ENCODE peak calls at places on chromosomes 2 and 18, in four cellular contexts. O, Z, Q and C are unnamed samples. For H3K4me1, the result is how much of the 10 kb centered on the place peaks cover.

GRCh38 chr2:30949435-30949834 is 142.2 kb upstream of the CAPN13 start:
- DNase-seq in Q (no peak), O (no peak), Z (no peak), C (peak)

GRCh38 chr2:49021170-49021743 is 133.1 kb downstream of the FSHR start:
- DNase-seq in Z (no peak), O (no peak), Q (no peak), C (no peak)

GRCh38 chr18:78192044-78192443 is 787.6 kb upstream of the SALL3 start:
- DNase-seq in O (peak), Q (peak), Z (no peak), C (no peak)

GRCh38 chr2:213306320-213306942 is 22.2 kb downstream of the SPAG16 start:
- DNase-seq in Z (peak), O (peak), Q (no peak), C (peak)

GRCh38 chr2:106523980-106524665 is 37.0 kb downstream of the CD8B2 start:
- DNase-seq in O (peak), Q (no peak), Z (no peak), C (no peak)

GRCh38 chr18:49447810-49448745 is 12.4 kb downstream of the DYM start:
- DNase-seq in Q (peak), O (peak), Z (peak), C (peak)

GRCh38 chr2:169738566-169739229 is 5.1 kb downstream of the KLHL23 start:
- DNase-seq in O (no peak), Z (no peak), Q (no peak), C (no peak)

GRCh38 chr2:207828361-207829057 is 58.8 kb upstream of the FZD5 start:
- DNase-seq in O (no peak), Q (no peak), Z (no peak), C (peak)

GRCh38 chr2:146374505-146374904 is 1470.3 kb upstream of the ACVR2A start:
- DNase-seq in Z (peak), Q (no peak), O (no peak), C (no peak)

DNA sequence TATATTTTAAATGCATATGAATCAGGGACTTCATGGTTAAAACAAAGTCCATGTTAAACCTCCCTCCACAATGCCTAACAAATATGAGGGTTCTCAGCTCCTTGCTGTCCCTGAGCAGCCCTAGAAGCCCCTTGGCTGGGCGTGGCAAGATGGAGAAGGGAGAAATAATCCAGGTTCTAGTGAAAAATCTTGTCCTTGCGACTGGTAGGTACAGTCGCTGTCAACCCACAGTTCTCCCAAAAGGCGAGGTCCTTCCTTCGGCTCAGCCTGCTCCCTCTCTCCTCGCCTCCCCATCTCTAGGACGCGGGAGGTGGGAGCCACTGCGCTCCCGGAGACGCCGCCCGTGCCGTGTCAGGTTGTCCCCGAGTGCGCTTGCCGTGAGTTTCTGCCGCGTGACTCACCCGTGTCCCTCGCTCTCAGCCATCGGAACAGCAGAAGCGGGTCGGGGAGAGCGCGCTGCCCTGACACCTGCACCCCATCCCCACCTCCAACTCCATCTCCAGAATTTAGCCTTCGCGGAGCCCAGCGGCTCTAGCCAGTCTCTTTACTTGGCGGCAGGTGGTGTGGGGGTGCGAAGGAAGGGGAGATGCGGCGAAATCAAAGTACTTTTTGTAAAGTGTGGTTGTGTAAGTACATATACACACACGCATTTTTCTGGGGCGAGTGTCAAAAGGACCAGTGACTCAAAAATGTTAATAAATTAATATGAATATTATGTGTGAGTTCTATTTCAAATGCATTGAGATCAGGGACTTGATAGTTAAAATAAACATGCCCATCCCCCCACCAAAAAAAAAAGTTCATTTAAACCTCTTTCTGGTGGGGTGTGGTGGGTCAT is 65.1 kb upstream of the TMEM17 start:
- DNase-seq in O (peak), Q (peak), Z (peak), C (no peak)
- H3K4me1 ChIP-seq in O (under half), Q (under half), Z (under half), C (under half)

GRCh38 chr2:16640024-16640423 is 25.6 kb downstream of the CYRIA start:
- DNase-seq in O (no peak), Z (no peak), Q (no peak), C (no peak)
- H3K4me1 ChIP-seq in O (half or more), Z (under half), Q (under half), C (under half)

GRCh38 chr2:20146401-20146800 is 78.5 kb downstream of the SDC1 start:
- DNase-seq in Z (peak), O (no peak), Q (no peak), C (no peak)
- H3K4me1 ChIP-seq in Z (under half), O (under half), Q (under half), C (under half)

DNA sequence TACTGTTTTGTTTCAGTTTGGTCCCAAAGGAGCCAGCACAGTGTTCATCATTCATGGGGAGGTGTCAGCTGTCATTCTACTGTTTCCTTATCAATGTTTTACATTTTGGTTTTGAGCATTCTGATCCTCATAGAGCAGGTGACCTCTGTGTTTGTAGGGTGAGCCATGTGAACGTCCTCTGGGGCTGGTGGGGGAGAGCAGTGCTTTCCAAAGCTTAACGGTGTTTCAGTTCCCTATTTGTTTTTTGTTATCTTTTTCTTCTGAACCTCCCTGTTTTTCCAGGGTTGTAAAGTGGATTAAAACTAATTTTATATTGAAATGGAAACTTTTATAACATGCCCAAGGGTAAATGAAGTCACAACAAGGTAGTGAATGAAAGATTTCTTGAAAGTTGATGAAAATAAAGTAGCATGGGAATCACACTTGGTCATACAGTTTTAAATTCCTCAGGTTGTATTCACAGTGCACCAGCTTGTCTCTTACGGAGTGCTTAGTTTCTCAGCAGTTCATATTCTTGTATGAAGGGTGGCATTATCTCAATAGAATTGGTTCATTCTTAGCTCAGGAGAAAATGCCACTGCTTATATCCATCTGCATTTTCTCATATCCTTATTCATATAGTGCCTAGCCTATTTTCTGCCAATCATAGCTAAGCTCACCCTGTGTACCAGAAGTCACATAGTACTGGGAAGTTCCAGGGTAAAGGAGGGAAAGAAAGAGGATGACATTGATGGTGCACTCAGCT is 54.5 kb downstream of the MAP4K4 start:
- DNase-seq in O (no peak), Q (no peak), Z (no peak), C (no peak)
- H3K4me1 ChIP-seq in O (under half), Q (under half), Z (half or more), C (under half)